ENCODE peak calls at places on chromosome 13, in seven cellular contexts. W is tibial nerve, G is ovary, X is stomach, S is upper lobe of left lung, J is transverse colon, I is sigmoid colon. P is an unnamed sample. For H3K9me3, the result is how much of the 10 kb centered on the place peaks cover.

GRCh38 chr13:60012503-60012902 is 151.2 kb downstream of the DIAPH3 start:
- DNase-seq in X (peak), W (no peak), G (no peak), S (no peak), J (peak), I (no peak), P (no peak)

GRCh38 chr13:45231722-45232121 is 30.9 kb upstream of the KCTD4 start:
- DNase-seq in S (no peak), I (no peak), J (no peak), W (no peak), X (no peak), G (no peak), P (no peak)

GRCh38 chr13:38582133-38582532 is 104.7 kb upstream of the FREM2 start:
- DNase-seq in G (no peak), J (no peak), I (no peak), S (no peak), X (no peak), W (peak), P (no peak)

GRCh38 chr13:90689111-90689510 is 658.4 kb upstream of the MIR17HG start:
- DNase-seq in J (no peak), S (no peak), X (no peak), G (no peak), W (no peak), I (no peak), P (no peak)

GRCh38 chr13:33692531-33692930 is 125.4 kb upstream of the RFC3 start:
- DNase-seq in W (no peak), X (no peak), S (no peak), I (no peak), G (no peak), J (no peak), P (no peak)

GRCh38 chr13:49113526-49114286 is 106.4 kb upstream of the MLNR start:
- DNase-seq in W (no peak), X (no peak), I (no peak), S (no peak), J (no peak), G (no peak), P (no peak)

GRCh38 chr13:77386880-77387606 is 60.1 kb upstream of the MYCBP2 start:
- DNase-seq in X (no peak), J (no peak), S (no peak), I (no peak), G (no peak), W (peak), P (no peak)

GRCh38 chr13:104592127-104592526 is 1525.9 kb upstream of the SLC10A2 start:
- DNase-seq in I (no peak), W (no peak), S (no peak), G (no peak), J (no peak), X (no peak), P (no peak)

GRCh38 chr13:25857830-25858229 is 194.0 kb downstream of the SHISA2 start:
- DNase-seq in W (no peak), X (no peak), S (no peak), J (no peak), G (no peak), I (no peak), P (no peak)

DNA sequence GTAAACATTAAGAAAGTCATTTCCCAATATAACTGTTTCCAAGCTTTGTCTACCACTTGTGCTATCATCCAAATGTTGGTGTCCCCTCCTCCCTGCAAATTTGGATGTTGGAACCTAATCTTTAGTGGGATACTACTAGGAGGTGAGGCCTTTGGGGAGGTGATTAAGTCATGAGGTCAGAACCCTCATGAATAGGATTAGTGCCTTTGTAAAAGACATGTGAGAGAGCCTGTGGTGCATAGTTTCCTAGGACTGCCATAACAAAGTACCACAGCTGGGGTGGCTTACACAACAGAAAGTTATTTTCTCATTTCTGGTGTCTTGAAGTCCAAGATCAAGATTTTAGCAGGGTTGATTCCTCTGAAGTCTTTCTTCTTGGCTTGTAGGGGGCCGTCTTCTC is 562.6 kb upstream of the ARGLU1 start:
- DNase-seq in G (no peak), X (no peak), S (no peak), W (no peak), I (no peak), J (no peak), P (no peak)
- TF ChIP-seq EP300 in G (no peak), X (no peak), S (no peak), W (no peak), I (no peak), J (no peak), P (no peak)

DNA sequence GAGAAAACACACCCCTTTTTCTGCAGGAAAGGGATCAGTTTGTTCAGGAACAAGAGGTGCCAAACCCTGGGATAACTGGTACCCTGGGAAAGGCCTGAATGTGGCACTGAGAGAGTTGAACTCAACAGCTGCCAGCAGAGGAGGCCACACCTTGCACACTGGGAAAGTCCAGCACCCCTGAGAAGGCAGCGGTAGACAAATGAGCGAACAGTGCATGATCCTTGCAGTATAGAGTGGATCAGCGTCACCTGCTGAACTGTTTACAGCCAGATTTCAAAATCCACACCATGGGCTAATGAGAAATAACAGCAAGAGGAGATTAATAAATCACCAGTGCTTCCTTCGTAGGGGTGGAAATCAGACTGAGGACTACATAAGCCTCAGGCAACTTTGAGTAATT is 52.2 kb downstream of the DCT start:
- DNase-seq in I (no peak), J (no peak), X (no peak), S (no peak), W (no peak), G (no peak), P (no peak)
- H3K27ac ChIP-seq in I (no peak), J (no peak), X (no peak), S (no peak), W (no peak), G (no peak), P (no peak)

DNA sequence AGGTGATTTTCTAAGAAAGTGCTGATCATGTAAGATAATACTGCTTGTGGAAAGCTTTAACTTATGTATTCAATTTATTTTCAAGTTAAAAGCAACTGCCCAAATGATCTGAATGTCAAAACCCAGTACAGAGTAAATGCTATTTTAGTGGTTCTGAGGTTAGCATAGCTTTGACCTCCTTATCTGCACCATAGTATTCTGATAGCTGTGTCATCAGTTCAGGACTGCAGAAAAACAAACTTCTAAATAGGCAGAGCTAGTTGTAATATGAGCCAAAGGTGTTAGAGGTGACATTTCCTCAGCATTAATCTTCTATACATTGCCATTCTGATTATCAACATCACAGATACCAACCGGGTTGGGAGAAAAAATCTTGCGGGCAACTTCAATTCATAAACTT is 758.7 kb downstream of the SLITRK5 start:
- DNase-seq in I (no peak), G (no peak), S (no peak), X (no peak), W (no peak), J (no peak), P (no peak)
- H3K9me3 ChIP-seq in I (under half), G (under half), S (under half), X (under half), W (under half), J (under half), P (under half)

DNA sequence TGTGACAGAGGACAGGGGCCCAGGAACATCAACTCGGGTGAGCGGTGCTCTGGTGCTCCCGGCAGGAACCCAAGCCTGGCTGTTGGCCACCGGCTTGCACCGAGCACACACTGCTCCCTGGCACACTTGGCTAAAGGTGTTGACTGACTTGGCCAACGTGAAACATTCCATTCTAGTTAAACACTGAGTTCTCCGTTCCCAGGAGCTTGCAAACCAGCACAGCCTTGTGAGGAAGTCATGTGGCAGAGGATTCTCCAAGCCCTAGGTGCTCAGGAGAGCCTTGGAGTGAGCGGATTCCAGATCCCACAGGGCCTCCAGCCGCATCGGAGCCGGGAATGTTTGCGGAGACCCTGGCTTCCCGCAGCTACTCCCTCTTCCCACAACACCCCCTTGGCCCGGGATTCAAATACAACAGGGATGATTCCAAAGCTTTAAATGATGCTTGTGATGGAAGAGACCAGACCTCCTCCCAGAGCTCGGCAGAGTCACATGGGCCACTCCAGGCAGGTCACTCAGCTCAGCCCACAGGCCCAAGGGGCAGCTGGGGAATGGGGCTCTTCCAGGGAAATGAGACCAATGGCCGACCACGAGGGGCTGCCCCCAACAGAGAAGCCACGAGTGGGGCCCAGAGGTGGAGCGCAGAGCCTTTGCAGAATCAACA is 2.9 kb downstream of the C13orf46 start:
- DNase-seq in S (peak), G (peak), J (peak), X (peak), W (peak), I (peak), P (peak)
- TF ChIP-seq EP300 in S (no peak), G (no peak), J (no peak), X (no peak), W (no peak), I (no peak), P (no peak)

GRCh38 chr13:99228737-99229691 is 28.4 kb downstream of the UBAC2 start:
- DNase-seq in W (no peak), J (no peak), X (no peak), S (no peak), I (no peak), G (no peak), P (no peak)
- H3K27ac ChIP-seq in W (no peak), J (no peak), X (no peak), S (no peak), I (no peak), G (no peak), P (no peak)

P was measured in suprapubic skin.